ENCODE peak calls at places on chromosome 2, in ten cellular contexts. M is HFF-Myc; F is stimulated activated CD8-positive, alpha-beta memory T cell treated with anti-CD3 and anti-CD28 coated beads, Interleukin-4, amount 100 ng/mL, for 1 hour; Z is HFFc6; I is heart left ventricle; W is mucosa of gallbladder; J is stimulated activated CD4-positive, alpha-beta T cell treated with anti-CD3 and anti-CD28 coated beads, TNF-alpha, amount 100 ng/mL, for 4 hours; A is CD4-positive, CD25-positive, alpha-beta regulatory T cell; H is pons; L is activated T-cell treated with anti-CD3 and anti-CD28 coated beads for 1 hour. Q is an unnamed sample.

GRCh38 chr2:197310940-197311485 is 433 bp upstream of the ANKRD44 start:
- DNase-seq in F (no peak), A (no peak), H (no peak), L (no peak), J (no peak), I (no peak), W (no peak), Z (no peak), M (no peak), Q (no peak)

GRCh38 chr2:64201086-64201627 is 56.9 kb upstream of the PELI1 start:
- DNase-seq in I (no peak), Z (no peak), M (no peak), W (no peak), L (no peak), F (no peak), J (no peak), H (no peak), A (no peak), Q (no peak)

GRCh38 chr2:11701206-11701605 is 31.2 kb upstream of the NTSR2 start:
- DNase-seq in H (no peak), A (no peak), L (no peak), W (no peak), I (no peak), M (no peak), Z (no peak), F (no peak), J (no peak), Q (no peak)

GRCh38 chr2:225993430-225993829 is 593.9 kb downstream of the NYAP2 start:
- DNase-seq in H (no peak), A (no peak), F (no peak), W (no peak), M (no peak), Z (peak; percentile 37), I (no peak), L (no peak), J (no peak), Q (no peak)

GRCh38 chr2:16067037-16067406 is 126.7 kb downstream of the MYCN start:
- DNase-seq in L (no peak), Z (no peak), M (no peak), A (no peak), W (no peak), I (no peak), F (no peak), J (no peak), H (no peak), Q (no peak)

GRCh38 chr2:219058541-219059374 is 2.0 kb downstream of the IHH start:
- DNase-seq in M (no peak), Z (peak; percentile 19), L (no peak), F (no peak), A (no peak), I (peak; percentile 44), H (no peak), J (no peak), W (peak; percentile 78), Q (no peak)

GRCh38 chr2:46167924-46168323 is 129.3 kb upstream of the EPAS1 start:
- DNase-seq in H (no peak), I (no peak), J (no peak), Z (no peak), W (no peak), L (no peak), A (no peak), F (no peak), M (no peak), Q (no peak)

GRCh38 chr2:240733803-240734495 is 42.3 kb downstream of the AQP12A start:
- DNase-seq in M (no peak), I (no peak), F (no peak), W (no peak), L (no peak), H (no peak), Z (no peak), A (no peak), J (no peak), Q (no peak)

GRCh38 chr2:33791625-33792024 is 192.5 kb upstream of the FAM98A start:
- DNase-seq in A (no peak), L (no peak), J (no peak), I (no peak), W (no peak), Z (peak; percentile 62), M (no peak), H (no peak), F (no peak), Q (no peak)

GRCh38 chr2:236137066-236137465 is 31.1 kb downstream of the GBX2 start:
- DNase-seq in F (no peak), L (no peak), I (no peak), H (no peak), Z (no peak), M (no peak), W (no peak), A (no peak), J (no peak), Q (no peak)

GRCh38 chr2:199273043-199273647 is 184.6 kb downstream of the SATB2 start:
- DNase-seq in M (peak; percentile 9), J (no peak), Z (peak; percentile 62), I (no peak), A (no peak), H (peak; percentile 5), F (no peak), W (no peak), L (no peak), Q (no peak)

GRCh38 chr2:119248311-119248710 is 24.7 kb downstream of the STEAP3 start:
- DNase-seq in M (no peak), W (no peak), L (no peak), Z (peak; percentile 39), I (no peak), H (no peak), F (no peak), A (no peak), J (no peak), Q (no peak)

GRCh38 chr2:219309278-219309677 is at the start of gene PTPRN:
- DNase-seq in W (no peak), A (no peak), H (no peak), F (no peak), L (no peak), M (no peak), Z (no peak), I (no peak), J (no peak), Q (peak; percentile 72)

GRCh38 chr2:136376798-136377211 is 258.9 kb upstream of the CXCR4 start:
- DNase-seq in A (no peak), F (no peak), Z (no peak), I (no peak), M (peak; percentile 37), H (no peak), J (no peak), W (no peak), L (no peak), Q (no peak)

GRCh38 chr2:48045613-48046012 is 139.3 kb upstream of the FBXO11 start:
- DNase-seq in J (no peak), L (no peak), A (no peak), W (no peak), H (peak; percentile 55), M (no peak), Z (no peak), F (no peak), I (no peak), Q (no peak)

Q was measured in DMS153.